ENCODE peak calls at places on chromosomes 4 and X, in four cellular contexts. One of them, this sample, is unnamed.
A peak's percentile ranks its signal among the peaks of the same experiment; 100 is the strongest.

GRCh38 chr4:105992641-105993305 is 97.5 kb downstream of the NPNT start:
- DNase-seq in uterus: no peak
- DNase-seq in upper lobe of left lung: no peak
- DNase-seq in psoas muscle: no peak
- DNase-seq in this sample: no peak

GRCh38 chr4:176189891-176190795 is 5.2 kb downstream of the SPATA4 start:
- DNase-seq in uterus: no peak
- DNase-seq in upper lobe of left lung: no peak
- DNase-seq in psoas muscle: no peak
- DNase-seq in this sample: no peak

GRCh38 chr4:146340798-146341197 is 126.5 kb downstream of the REELD1 start:
- DNase-seq in uterus: no peak
- DNase-seq in upper lobe of left lung: no peak
- DNase-seq in psoas muscle: no peak
- DNase-seq in this sample: no peak

GRCh38 chr4:13367244-13367643 is 116.9 kb downstream of the RAB28 start:
- DNase-seq in uterus: no peak
- DNase-seq in upper lobe of left lung: no peak
- DNase-seq in psoas muscle: no peak
- DNase-seq in this sample: no peak

GRCh38 chr4:73964862-73965611 is 16.8 kb downstream of the PF4 start:
- DNase-seq in uterus: no peak
- DNase-seq in upper lobe of left lung: no peak
- DNase-seq in psoas muscle: no peak
- DNase-seq in this sample: no peak

GRCh38 chrX:50168305-50168704 is 32.5 kb downstream of the AKAP4 start:
- DNase-seq in uterus: no peak
- DNase-seq in upper lobe of left lung: no peak
- DNase-seq in psoas muscle: no peak
- DNase-seq in this sample: no peak

GRCh38 chrX:8879750-8880149 is 78.6 kb upstream of the FAM9A start:
- DNase-seq in uterus: no peak
- DNase-seq in upper lobe of left lung: no peak
- DNase-seq in psoas muscle: no peak
- DNase-seq in this sample: no peak

GRCh38 chr4:13478707-13479106 is 5.4 kb downstream of the RAB28 start:
- DNase-seq in uterus: no peak
- DNase-seq in upper lobe of left lung: no peak
- DNase-seq in psoas muscle: no peak
- DNase-seq in this sample: no peak

GRCh38 chrX:37824491-37825224 is 22.7 kb downstream of the DYNLT3 start:
- DNase-seq in uterus: no peak
- DNase-seq in upper lobe of left lung: no peak
- DNase-seq in psoas muscle: no peak
- DNase-seq in this sample: no peak

GRCh38 chrX:31500920-31501319 is 429.1 kb upstream of the FTHL17 start:
- DNase-seq in uterus: no peak
- DNase-seq in upper lobe of left lung: no peak
- DNase-seq in psoas muscle: no peak
- DNase-seq in this sample: no peak

GRCh38 chr4:155582971-155583437 is 83.6 kb upstream of the GUCY1A1 start:
- DNase-seq in uterus: no peak
- DNase-seq in upper lobe of left lung: no peak
- DNase-seq in psoas muscle: no peak
- DNase-seq in this sample: no peak

GRCh38 chr4:48069026-48069425 is 52.5 kb downstream of the NIPAL1 start:
- DNase-seq in uterus: no peak
- DNase-seq in upper lobe of left lung: no peak
- DNase-seq in psoas muscle: no peak
- DNase-seq in this sample: no peak
- H3K27ac ChIP-seq in uterus: no peak overlapping the region
- H3K27ac ChIP-seq in upper lobe of left lung: no peak overlapping the region
- H3K27ac ChIP-seq in psoas muscle: no peak overlapping the region
- H3K27ac ChIP-seq in this sample: no peak overlapping the region

GRCh38 chrX:115023811-115024210 is 6.4 kb upstream of the IL13RA2 start:
- DNase-seq in uterus: no peak
- DNase-seq in upper lobe of left lung: no peak
- DNase-seq in psoas muscle: no peak
- DNase-seq in this sample: no peak
- H3K27ac ChIP-seq in uterus: no peak overlapping the region
- H3K27ac ChIP-seq in upper lobe of left lung: no peak overlapping the region
- H3K27ac ChIP-seq in psoas muscle: no peak overlapping the region
- H3K27ac ChIP-seq in this sample: peak overlapping the region; percentile 80

DNA sequence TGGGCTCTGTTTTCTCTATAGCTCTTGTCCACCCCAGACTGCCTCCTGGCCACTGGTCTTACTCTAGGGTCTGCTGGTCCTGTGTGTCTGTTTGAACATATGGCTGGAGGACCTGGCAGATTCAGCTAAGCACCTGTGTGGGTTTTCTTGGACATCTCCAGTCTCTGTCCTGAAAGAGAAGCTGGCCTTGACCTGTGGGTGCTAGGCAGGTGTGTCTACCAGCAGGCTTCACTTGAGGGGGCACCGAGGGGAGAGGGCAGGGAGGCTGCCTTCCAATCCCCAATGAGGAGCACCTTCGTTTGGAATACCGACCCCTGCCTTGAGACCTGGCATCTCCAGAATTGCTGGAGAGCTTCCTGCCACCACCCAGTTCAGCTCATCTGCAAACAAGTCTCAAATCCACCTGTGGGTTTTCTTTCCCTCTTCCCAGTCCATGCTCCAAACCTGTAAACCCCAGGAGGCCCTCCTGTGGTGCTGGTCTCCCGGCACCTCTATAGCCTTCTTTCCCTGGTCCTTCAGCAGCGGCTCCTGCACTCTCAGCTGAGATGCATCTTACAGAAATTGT is 45.2 kb downstream of the HTRA3 start:
- DNase-seq in uterus: peak; percentile 11
- DNase-seq in upper lobe of left lung: no peak
- DNase-seq in psoas muscle: no peak
- DNase-seq in this sample: no peak
- H3K27ac ChIP-seq in uterus: no peak overlapping the region
- H3K27ac ChIP-seq in upper lobe of left lung: no peak overlapping the region
- H3K27ac ChIP-seq in psoas muscle: no peak overlapping the region
- H3K27ac ChIP-seq in this sample: no peak overlapping the region

DNA sequence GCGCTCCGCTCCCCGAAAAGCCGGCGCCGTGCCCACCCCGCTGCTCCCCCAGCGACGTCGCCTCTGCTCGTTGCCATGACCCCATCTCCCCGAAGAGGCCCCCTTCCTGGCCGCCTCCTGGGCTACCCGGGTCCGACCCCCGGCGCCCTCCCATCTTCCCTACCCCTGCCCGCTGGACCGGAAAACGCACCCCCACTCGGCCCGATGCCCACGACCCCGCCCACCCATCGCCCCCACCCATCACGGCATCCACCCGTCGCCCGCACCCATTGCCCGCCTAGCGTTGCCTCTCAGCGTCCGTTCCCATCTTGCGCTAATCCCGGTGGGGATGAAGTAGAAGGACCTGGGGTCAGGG is 421 bp downstream of the GDI1 start:
- DNase-seq in uterus: no peak
- DNase-seq in upper lobe of left lung: no peak
- DNase-seq in psoas muscle: no peak
- DNase-seq in this sample: no peak
- H3K27ac ChIP-seq in uterus: peak overlapping the region; percentile 89
- H3K27ac ChIP-seq in upper lobe of left lung: peak overlapping the region; percentile 96
- H3K27ac ChIP-seq in psoas muscle: peak overlapping the region; percentile 84
- H3K27ac ChIP-seq in this sample: peak overlapping the region; percentile 54

DNA sequence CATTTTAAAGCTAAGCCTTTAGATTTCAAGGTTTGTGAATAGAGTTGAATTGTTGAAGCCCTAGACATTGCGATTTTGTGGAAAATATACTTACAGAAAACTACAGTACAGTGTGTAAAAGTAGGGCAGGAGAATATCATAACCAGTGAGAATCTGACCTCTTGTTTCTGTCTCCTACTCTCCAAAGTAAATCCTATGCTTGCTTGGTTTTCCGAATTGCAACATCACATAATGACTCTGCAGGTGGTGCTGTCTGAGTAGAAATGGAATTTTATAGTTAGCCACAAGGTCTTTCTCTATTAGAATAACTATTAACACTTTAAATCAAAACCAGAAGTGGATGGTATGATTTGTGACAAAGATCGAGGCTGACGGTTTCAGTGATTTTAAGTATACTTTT is 505.6 kb downstream of the RAPGEF2 start:
- DNase-seq in uterus: no peak
- DNase-seq in upper lobe of left lung: no peak
- DNase-seq in psoas muscle: no peak
- DNase-seq in this sample: no peak
- H3K27ac ChIP-seq in uterus: no peak overlapping the region
- H3K27ac ChIP-seq in upper lobe of left lung: no peak overlapping the region
- H3K27ac ChIP-seq in psoas muscle: no peak overlapping the region
- H3K27ac ChIP-seq in this sample: no peak overlapping the region